ENCODE peak calls at places on chromosome 1, in eight cellular contexts. S is fibroblast of lung; F is GM20000; G is HCEC 1CT; L is sciatic nerve; Z is NCI-H1436; C is stimulated activated CD4-positive, alpha-beta T cell treated with anti-CD3 and anti-CD28 coated beads, Interleukin-1b, Interleukin-23, amount 100 ng/mL, for 1 hour; Y is mucosa of gallbladder. H is an unnamed sample.
A peak's percentile ranks its signal among the peaks of the same experiment; 100 is the strongest.

GRCh38 chr1:197521118-197521739 is 253.2 kb downstream of the CRB1 start:
- DNase-seq in S (peak; percentile 19), F (peak; percentile 38), G (peak; percentile 30), L (no peak), Z (peak; percentile 54), C (no peak), Y (no peak), H (peak; percentile 32)

GRCh38 chr1:248739580-248740205 is 15.9 kb downstream of the LYPD8 start:
- DNase-seq in S (no peak), F (no peak), G (no peak), L (no peak), Z (no peak), C (no peak), Y (no peak), H (no peak)

GRCh38 chr1:173205146-173206051 is 1.7 kb downstream of the TNFSF4 start:
- DNase-seq in S (peak; percentile 89), F (no peak), G (peak; percentile 85), L (no peak), Z (no peak), C (no peak), Y (peak; percentile 42), H (no peak)

GRCh38 chr1:150613061-150613920 is 16.1 kb downstream of the ENSA start:
- DNase-seq in S (peak; percentile 93), F (peak; percentile 42), G (peak; percentile 91), L (no peak), Z (peak; percentile 22), C (no peak), Y (peak; percentile 45), H (peak; percentile 63)

GRCh38 chr1:51044199-51044598 is 57.8 kb upstream of the C1orf185 start:
- DNase-seq in S (no peak), F (no peak), G (no peak), L (no peak), Z (no peak), C (no peak), Y (no peak), H (no peak)

GRCh38 chr1:55311057-55311631 is 96.0 kb upstream of the USP24 start:
- DNase-seq in S (peak; percentile 61), F (no peak), G (peak; percentile 39), L (no peak), Z (no peak), C (no peak), Y (no peak), H (no peak)

GRCh38 chr1:220124542-220124941 is 30.6 kb downstream of the IARS2 start:
- DNase-seq in S (peak; percentile 41), F (no peak), G (no peak), L (no peak), Z (no peak), C (no peak), Y (no peak), H (no peak)

GRCh38 chr1:241715956-241716355 is 63.9 kb downstream of the WDR64 start:
- DNase-seq in S (no peak), F (no peak), G (peak; percentile 74), L (no peak), Z (no peak), C (no peak), Y (no peak), H (no peak)

GRCh38 chr1:54297596-54298283 is 97.8 kb downstream of the MRPL37 start:
- DNase-seq in S (no peak), F (no peak), G (no peak), L (no peak), Z (peak; percentile 23), C (no peak), Y (no peak), H (no peak)

GRCh38 chr1:227559499-227559898 is 3.9 kb upstream of the ZNF678 start:
- DNase-seq in S (no peak), F (no peak), G (no peak), L (no peak), Z (no peak), C (no peak), Y (no peak), H (no peak)

GRCh38 chr1:18373882-18374493 is 106.7 kb upstream of the KLHDC7A start:
- DNase-seq in S (no peak), F (peak; percentile 31), G (no peak), L (no peak), Z (peak; percentile 0), C (no peak), Y (no peak), H (peak; percentile 52)

GRCh38 chr1:170670751-170671628 is 7.1 kb downstream of the PRRX1 start:
- DNase-seq in S (no peak), F (peak; percentile 35), G (no peak), L (peak; percentile 89), Z (no peak), C (no peak), Y (no peak), H (peak; percentile 50)

GRCh38 chr1:53689223-53689622 is 49.7 kb downstream of the GLIS1 start:
- DNase-seq in S (no peak), F (no peak), G (no peak), L (no peak), Z (no peak), C (no peak), Y (no peak), H (no peak)

GRCh38 chr1:1202831-1203560 is 3.4 kb downstream of the TNFRSF18 start:
- DNase-seq in S (no peak), F (no peak), G (no peak), L (no peak), Z (no peak), C (no peak), Y (no peak), H (no peak)

GRCh38 chr1:86154581-86155060 is 2.0 kb downstream of the COL24A1 start:
- DNase-seq in S (peak; percentile 56), F (no peak), G (no peak), L (peak; percentile 47), Z (no peak), C (no peak), Y (no peak), H (peak; percentile 32)

GRCh38 chr1:25564777-25565176 is 21.4 kb downstream of the LDLRAP1 start:
- DNase-seq in S (no peak), F (no peak), G (no peak), L (no peak), Z (no peak), C (no peak), Y (no peak), H (no peak)

GRCh38 chr1:9284061-9284460 is 8.6 kb upstream of the SPSB1 start:
- DNase-seq in S (no peak), F (no peak), G (no peak), L (no peak), Z (no peak), C (no peak), Y (no peak), H (peak; percentile 38)

GRCh38 chr1:180920193-180920592 is 7.5 kb downstream of the KIAA1614 start:
- DNase-seq in S (no peak), F (no peak), G (no peak), L (no peak), Z (no peak), C (no peak), Y (no peak), H (no peak)

GRCh38 chr1:179742717-179743678 is at the start of gene FAM163A:
- DNase-seq in S (no peak), F (peak; percentile 35), G (no peak), L (no peak), Z (no peak), C (no peak), Y (no peak), H (peak; percentile 32)

GRCh38 chr1:232005300-232005699 is 378.7 kb downstream of the DISC1 start:
- DNase-seq in S (no peak), F (no peak), G (no peak), L (no peak), Z (no peak), C (no peak), Y (no peak), H (no peak)

GRCh38 chr1:151839457-151840409 is at the start of gene C2CD4D:
- DNase-seq in S (no peak), F (peak; percentile 80), G (no peak), L (peak; percentile 77), Z (peak; percentile 82), C (peak; percentile 48), Y (peak; percentile 76), H (peak; percentile 85)

H was measured in GM13976.